ENCODE peak calls at places on chromosomes 7 and 10, in four cellular contexts. R is HepG2, F is GM12878, L is K562. I is an unnamed sample.

GRCh38 chr10:122639801-122640200 is 59.8 kb downstream of the C10orf120 start:
- DNase-seq in R (no peak), F (no peak), L (no peak), I (no peak)

GRCh38 chr10:72694476-72695369 is 2.8 kb downstream of the MCU start:
- DNase-seq in R (peak; percentile 42), F (no peak), L (no peak), I (peak; percentile 79)

GRCh38 chr7:94449151-94449725 is 54.5 kb downstream of the COL1A2 start:
- DNase-seq in R (peak; percentile 45), F (peak; percentile 8), L (peak; percentile 29), I (peak; percentile 28)

GRCh38 chr10:123614888-123615287 is 51.3 kb upstream of the GPR26 start:
- DNase-seq in R (peak; percentile 35), F (no peak), L (peak; percentile 39), I (peak; percentile 20)

GRCh38 chr10:102652170-102652926 is 8.1 kb downstream of the TRIM8 start:
- DNase-seq in R (no peak), F (peak; percentile 75), L (no peak), I (no peak)

GRCh38 chr7:141012044-141012685 is 2.6 kb downstream of the MRPS33 start:
- DNase-seq in R (peak; percentile 70), F (peak; percentile 62), L (peak; percentile 38), I (peak; percentile 56)

GRCh38 chr10:55500931-55501559 is 700.0 kb upstream of the PCDH15 start:
- DNase-seq in R (peak; percentile 31), F (no peak), L (no peak), I (peak; percentile 37)

GRCh38 chr7:121195859-121196588 is 132.8 kb upstream of the WNT16 start:
- DNase-seq in R (no peak), F (no peak), L (no peak), I (no peak)

GRCh38 chr10:12501851-12502525 is 152.6 kb downstream of the CAMK1D start:
- DNase-seq in R (no peak), F (no peak), L (no peak), I (no peak)

GRCh38 chr7:91556956-91557650 is 292.9 kb downstream of the FZD1 start:
- DNase-seq in R (no peak), F (no peak), L (no peak), I (peak; percentile 13)

GRCh38 chr10:71797533-71798307 is 24.4 kb upstream of the VSIR start:
- DNase-seq in R (no peak), F (no peak), L (peak; percentile 73), I (no peak)

GRCh38 chr10:69419096-69419760 is 2.5 kb upstream of the TACR2 start:
- DNase-seq in R (no peak), F (no peak), L (no peak), I (no peak)

GRCh38 chr7:34078864-34079263 is 173.5 kb downstream of the BMPER start:
- DNase-seq in R (no peak), F (no peak), L (no peak), I (no peak)

GRCh38 chr7:1403844-1404404 is 55.3 kb downstream of the MICALL2 start:
- DNase-seq in R (no peak), F (no peak), L (no peak), I (no peak)

DNA sequence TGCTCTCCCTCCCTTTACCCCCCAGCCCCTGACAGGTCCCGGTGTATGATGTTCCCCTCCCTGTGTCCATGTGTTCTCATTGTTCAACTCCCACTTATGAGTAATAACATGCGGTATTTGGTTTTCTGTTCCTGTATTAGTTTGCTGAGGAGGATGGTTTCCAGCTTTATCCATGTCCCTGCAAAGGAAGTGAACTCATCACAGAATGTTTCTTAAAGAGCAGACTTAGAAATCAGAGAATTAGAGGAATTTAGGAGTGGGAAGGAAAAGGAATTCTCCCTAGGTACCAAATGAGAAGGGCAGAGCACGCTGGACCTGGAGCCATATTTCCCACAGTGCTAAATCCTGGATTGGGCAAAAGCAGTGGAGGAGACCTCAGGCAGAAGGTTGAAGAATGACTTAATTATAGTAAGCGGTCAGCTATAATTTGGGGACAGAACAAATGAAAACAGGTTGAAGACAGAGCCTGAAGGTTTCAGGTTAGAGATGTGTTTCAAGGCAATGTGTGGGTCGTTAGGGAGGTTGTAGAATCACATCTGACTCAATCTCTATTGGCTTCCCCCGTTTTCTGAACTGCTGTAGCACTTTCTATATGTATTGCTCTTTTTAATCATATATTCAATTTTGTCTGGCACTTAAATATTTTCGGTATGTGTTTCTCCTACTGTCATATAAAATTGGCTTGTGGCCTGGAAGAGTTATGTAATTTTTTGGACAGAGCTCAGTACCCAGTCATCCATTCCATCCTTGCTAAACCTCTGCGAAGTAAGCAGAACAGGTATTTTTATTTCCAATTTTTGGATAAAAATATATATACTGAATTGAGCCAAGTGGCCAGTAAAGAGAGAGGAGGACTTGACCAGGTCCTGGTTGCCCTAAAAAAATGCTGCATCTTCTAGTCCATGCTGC is 210.5 kb upstream of the KLF6 start:
- DNase-seq in R (no peak), F (no peak), L (no peak), I (no peak)
- TF ChIP-seq ESRRA in R (no peak), F (no peak), L (no peak), I (no peak)

GRCh38 chr7:157923903-157924630 is 587.3 kb downstream of the DNAJB6 start:
- DNase-seq in R (no peak), F (no peak), L (no peak), I (no peak)
- H3K9me3 ChIP-seq in R (no peaks in the 10 kb centered on the region), F (no peaks in the 10 kb centered on the region), L (no peaks in the 10 kb centered on the region), I (no peaks in the 10 kb centered on the region)

DNA sequence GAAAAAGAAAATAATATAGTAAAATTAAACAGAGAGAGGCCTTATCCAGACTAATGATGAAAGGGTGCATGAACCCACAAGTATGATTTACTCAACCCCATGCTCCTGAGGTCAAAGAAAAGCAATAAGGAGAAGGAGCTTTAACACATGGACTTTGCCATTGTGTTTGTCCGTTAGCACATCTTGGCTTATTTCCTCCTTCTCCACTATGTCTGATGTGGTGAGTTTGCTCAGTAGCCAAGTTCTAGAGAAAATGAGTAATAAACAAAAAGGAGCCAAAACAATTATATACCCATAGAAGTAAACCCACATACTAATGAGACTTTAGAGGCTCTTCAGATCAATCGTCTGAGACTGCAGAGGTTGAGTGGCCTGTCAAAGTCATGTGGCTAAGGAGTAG is 26.1 kb upstream of the ADD3 start:
- DNase-seq in R (no peak), F (no peak), L (no peak), I (no peak)
- TF ChIP-seq ESRRA in R (no peak), F (no peak), L (no peak), I (no peak)

GRCh38 chr7:158432369-158433270 is 155.0 kb downstream of the PTPRN2 start:
- DNase-seq in R (peak; percentile 95), F (no peak), L (no peak), I (peak; percentile 76)

GRCh38 chr7:158430308-158431034 is 157.2 kb downstream of the PTPRN2 start:
- DNase-seq in R (no peak), F (no peak), L (no peak), I (no peak)

GRCh38 chr7:158431941-158432347 is 155.7 kb downstream of the PTPRN2 start:
- DNase-seq in R (peak; percentile 28), F (no peak), L (peak; percentile 63), I (peak; percentile 98)

GRCh38 chr7:158428842-158429753 is 158.5 kb downstream of the PTPRN2 start:
- DNase-seq in R (no peak), F (no peak), L (no peak), I (no peak)

DNA sequence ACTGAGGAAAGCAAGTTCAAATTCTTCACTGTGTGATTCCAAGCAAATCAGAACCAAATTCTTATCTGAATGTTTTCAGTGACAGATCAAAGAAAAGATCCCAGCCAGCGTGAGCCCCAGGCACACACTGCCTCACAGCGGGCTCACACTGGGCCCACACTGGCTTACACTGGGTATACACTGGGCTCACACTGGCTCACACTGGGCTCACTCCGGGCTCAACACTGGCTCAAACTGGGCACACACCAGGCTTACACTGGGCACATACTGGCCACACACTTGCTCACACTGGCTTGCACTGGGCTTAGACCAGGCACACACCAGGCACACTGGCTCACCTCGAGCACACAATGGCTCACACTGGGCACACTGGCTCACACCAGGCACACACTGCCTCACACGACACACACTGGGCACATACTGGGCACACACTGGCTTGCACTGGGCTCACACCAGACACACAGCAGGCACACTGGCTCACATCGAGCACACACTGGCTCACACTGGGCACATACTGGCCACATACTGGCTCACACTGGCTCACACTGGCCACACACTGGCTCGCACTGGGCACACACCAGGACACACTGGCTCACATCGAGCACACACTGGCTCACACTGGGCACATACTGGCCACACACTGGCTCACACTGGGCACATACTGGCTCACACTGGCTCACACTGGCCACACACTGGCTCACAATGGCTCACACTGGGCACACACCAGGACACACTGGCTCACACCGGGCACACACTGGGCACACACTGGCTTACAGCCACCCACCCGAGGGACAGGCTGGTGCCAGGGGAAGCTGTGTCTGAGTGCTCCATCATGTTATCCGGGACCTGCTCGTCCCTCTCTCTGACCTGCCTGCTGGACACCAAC is 156.3 kb downstream of the PTPRN2 start:
- DNase-seq in R (no peak), F (no peak), L (no peak), I (no peak)
- H3K9me3 ChIP-seq in R (no peaks in the 10 kb centered on the region), F (no peaks in the 10 kb centered on the region), L (no peaks in the 10 kb centered on the region), I (peaks cover 7% of the 10 kb centered on the region)

GRCh38 chr10:86673216-86673826 is 5.0 kb downstream of the LDB3 start:
- DNase-seq in R (no peak), F (no peak), L (no peak), I (no peak)
- TF ChIP-seq ESRRA in R (no peak), F (no peak), L (no peak), I (no peak)

GRCh38 chr7:158263110-158263963 is 324.3 kb downstream of the PTPRN2 start:
- DNase-seq in R (peak; percentile 63), F (no peak), L (no peak), I (no peak)

GRCh38 chr7:158262284-158263109 is 325.1 kb downstream of the PTPRN2 start:
- DNase-seq in R (no peak), F (no peak), L (no peak), I (no peak)

GRCh38 chr7:158264881-158265742 is 322.5 kb downstream of the PTPRN2 start:
- DNase-seq in R (no peak), F (no peak), L (no peak), I (no peak)

GRCh38 chr7:158265743-158266080 is 321.9 kb downstream of the PTPRN2 start:
- DNase-seq in R (no peak), F (no peak), L (no peak), I (no peak)

GRCh38 chr7:158263964-158264748 is 323.5 kb downstream of the PTPRN2 start:
- DNase-seq in R (peak; percentile 89), F (no peak), L (no peak), I (no peak)
- H3K9me3 ChIP-seq in R (no peaks in the 10 kb centered on the region), F (peaks cover 10% of the 10 kb centered on the region), L (peaks cover 9% of the 10 kb centered on the region), I (peaks cover 5% of the 10 kb centered on the region)

GRCh38 chr7:12028508-12028907 is 182.6 kb upstream of the TMEM106B start:
- DNase-seq in R (no peak), F (no peak), L (no peak), I (no peak)
- TF ChIP-seq ESRRA in R (no peak), F (no peak), L (no peak), I (no peak)

DNA sequence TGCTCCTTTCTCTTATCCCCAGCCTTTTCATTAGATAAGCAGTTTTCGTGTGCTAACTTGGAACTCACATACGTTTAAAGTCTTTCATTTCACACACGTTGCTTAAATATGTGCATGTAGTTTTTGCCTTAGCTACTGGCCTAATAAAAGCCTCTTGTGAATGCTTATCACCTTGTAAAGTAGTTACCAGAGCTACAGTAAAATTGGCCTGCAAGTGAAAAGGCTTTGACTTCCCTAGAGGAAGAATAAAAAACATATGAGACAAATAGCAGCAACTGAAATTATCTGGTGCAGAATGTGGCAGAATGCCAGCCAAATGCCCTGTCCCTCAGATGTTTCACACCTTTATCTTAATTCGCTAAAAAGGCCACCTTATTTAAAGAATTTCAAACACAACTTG is 28.0 kb upstream of the RPA3 start:
- DNase-seq in R (no peak), F (no peak), L (no peak), I (no peak)
- H3K9me3 ChIP-seq in R (no peaks in the 10 kb centered on the region), F (no peaks in the 10 kb centered on the region), L (no peaks in the 10 kb centered on the region), I (no peaks in the 10 kb centered on the region)

I was measured in A549.